ENCODE peak calls at places on chromosomes 11 and 22, in eight cellular contexts. O is GM23248, G is body of pancreas, W is PC-9, I is mucosa of descending colon, Y is ovary, D is GM23338, B is cardiac muscle cell. N is an unnamed sample.

GRCh38 chr11:28536504-28537267 is 428.5 kb downstream of the METTL15 start:
- DNase-seq in O (no peak), G (no peak), W (no peak), I (no peak), Y (no peak), D (no peak), B (no peak), N (no peak)

GRCh38 chr11:67291481-67292381 is 2.6 kb downstream of the ANKRD13D start:
- DNase-seq in O (no peak), G (no peak), W (no peak), I (peak; percentile 29), Y (no peak), D (no peak), B (no peak), N (no peak)

GRCh38 chr22:19886605-19887250 is 32.1 kb upstream of the GNB1L start:
- DNase-seq in O (peak; percentile 93), G (no peak), W (no peak), I (peak; percentile 26), Y (no peak), D (no peak), B (no peak), N (peak; percentile 35)

GRCh38 chr22:46175631-46176030 is 25.3 kb downstream of the PPARA start:
- DNase-seq in O (peak; percentile 93), G (no peak), W (no peak), I (no peak), Y (no peak), D (no peak), B (no peak), N (no peak)

GRCh38 chr22:43356881-43357280 is 13.7 kb upstream of the SCUBE1 start:
- DNase-seq in O (no peak), G (no peak), W (no peak), I (no peak), Y (no peak), D (no peak), B (peak; percentile 54), N (no peak)

GRCh38 chr22:47687364-47687655 is 924.9 kb downstream of the TBC1D22A start:
- DNase-seq in O (no peak), G (no peak), W (no peak), I (no peak), Y (no peak), D (no peak), B (no peak), N (no peak)

GRCh38 chr11:33534575-33534974 is 166.1 kb downstream of the C11orf91 start:
- DNase-seq in O (no peak), G (no peak), W (no peak), I (no peak), Y (no peak), D (no peak), B (no peak), N (no peak)

GRCh38 chr22:41382098-41382578 is 396 bp downstream of the TEF start:
- DNase-seq in O (peak; percentile 72), G (peak; percentile 68), W (no peak), I (peak; percentile 83), Y (peak; percentile 85), D (peak; percentile 73), B (peak; percentile 81), N (peak; percentile 72)

GRCh38 chr11:102050927-102051575 is 3.8 kb downstream of the CFAP300 start:
- DNase-seq in O (no peak), G (no peak), W (no peak), I (no peak), Y (no peak), D (no peak), B (no peak), N (no peak)

GRCh38 chr11:75482931-75483469 is 42.7 kb downstream of the GDPD5 start:
- DNase-seq in O (no peak), G (peak; percentile 80), W (no peak), I (no peak), Y (no peak), D (no peak), B (no peak), N (no peak)
- H3K4me3 ChIP-seq in O (no peak overlapping the region), G (no peak overlapping the region), W (no peak overlapping the region), I (no peak overlapping the region), Y (no peak overlapping the region), D (no peak overlapping the region), B (no peak overlapping the region), N (no peak overlapping the region)

DNA sequence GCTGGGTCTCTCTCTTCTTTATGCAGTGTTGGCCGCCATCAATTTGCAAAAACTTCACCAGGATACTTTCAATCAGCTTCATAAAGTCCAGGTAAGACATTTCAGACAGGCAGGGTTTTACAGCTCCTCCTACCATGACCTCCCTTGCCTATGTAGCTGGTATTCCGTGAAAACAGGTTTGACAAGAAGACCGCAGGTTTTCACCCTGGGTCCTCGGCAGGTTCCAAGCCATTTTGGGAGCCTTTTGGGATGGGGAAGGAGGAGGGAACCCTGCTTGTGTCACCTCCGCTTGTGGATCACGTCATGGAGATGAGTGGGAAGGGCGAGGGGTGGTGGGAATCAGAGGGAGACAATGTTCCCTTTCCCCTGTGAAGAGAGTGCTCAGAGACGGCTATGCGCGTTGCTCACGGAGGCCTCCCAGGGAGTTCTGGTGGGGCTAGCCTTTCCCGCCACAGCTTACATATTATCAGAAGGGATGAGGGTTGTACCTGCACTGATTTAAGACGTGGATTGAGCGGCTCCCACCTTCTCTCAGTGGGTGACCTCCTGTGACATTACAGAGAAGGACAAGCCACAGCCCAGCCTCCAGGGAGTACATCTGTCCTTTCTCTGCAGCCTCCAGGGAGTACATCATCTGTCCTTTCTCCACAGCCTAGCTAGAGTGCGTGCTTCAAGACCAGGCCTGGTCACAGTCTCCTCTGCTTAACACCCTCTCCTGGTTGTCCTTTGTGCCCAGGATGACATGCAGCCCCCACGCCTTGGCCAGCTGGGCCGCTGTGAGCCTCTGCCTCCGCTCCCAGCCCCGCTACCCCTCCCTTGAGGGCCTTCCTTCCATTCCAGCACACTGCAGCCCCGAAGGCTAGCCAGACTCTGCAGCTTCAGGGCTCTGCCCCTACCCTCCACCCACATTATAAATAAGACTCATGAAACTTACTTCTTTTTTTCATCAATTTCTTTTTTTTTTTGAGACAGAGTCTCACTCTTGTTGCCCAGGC is 17.2 kb downstream of the GLB1L3 start:
- DNase-seq in O (no peak), G (no peak), W (no peak), I (no peak), Y (no peak), D (no peak), B (no peak), N (no peak)
- H3K36me3 ChIP-seq in O (no peaks in the 10 kb centered on the region), G (no peaks in the 10 kb centered on the region), W (no peaks in the 10 kb centered on the region), I (no peaks in the 10 kb centered on the region), Y (no peaks in the 10 kb centered on the region), D (peaks cover 18% of the 10 kb centered on the region), B (no peaks in the 10 kb centered on the region), N (no peaks in the 10 kb centered on the region)

DNA sequence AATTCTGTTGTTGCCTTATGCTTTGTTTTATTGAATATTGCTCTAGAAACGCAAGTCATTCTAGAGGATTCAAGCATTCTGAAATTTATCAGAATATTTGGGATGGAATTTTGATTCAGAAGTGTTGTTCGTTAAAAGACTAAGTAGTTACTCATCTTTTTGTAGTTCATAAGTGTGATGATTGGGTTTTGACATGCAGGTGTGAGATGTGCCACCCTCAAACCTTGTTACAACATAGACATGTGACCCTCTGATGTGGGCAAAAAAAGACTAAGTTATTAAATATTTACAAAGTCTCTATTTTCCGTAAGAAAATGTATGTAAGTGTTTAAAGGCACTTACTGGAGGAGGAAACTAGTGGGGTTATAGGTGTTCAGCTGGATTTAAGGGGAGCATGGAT is 8.9 kb downstream of the YWHAH start:
- DNase-seq in O (no peak), G (no peak), W (no peak), I (no peak), Y (no peak), D (no peak), B (no peak), N (no peak)
- H3K4me1 ChIP-seq in O (peaks cover 51% of the 10 kb centered on the region), G (peaks cover 53% of the 10 kb centered on the region), W (peaks cover 20% of the 10 kb centered on the region), I (peaks cover 23% of the 10 kb centered on the region), Y (peaks cover 15% of the 10 kb centered on the region), D (peaks cover 21% of the 10 kb centered on the region), B (no peaks in the 10 kb centered on the region), N (peaks cover 84% of the 10 kb centered on the region)

GRCh38 chr22:37267128-37267587 is 15.2 kb upstream of the CYTH4 start:
- DNase-seq in O (peak; percentile 57), G (peak; percentile 39), W (peak; percentile 71), I (peak; percentile 68), Y (no peak), D (peak; percentile 84), B (peak; percentile 74), N (peak; percentile 71)

GRCh38 chr22:37269930-37270678 is 12.2 kb upstream of the CYTH4 start:
- DNase-seq in O (no peak), G (no peak), W (no peak), I (no peak), Y (no peak), D (no peak), B (no peak), N (peak; percentile 35)

GRCh38 chr22:37266581-37267127 is 15.7 kb upstream of the CYTH4 start:
- DNase-seq in O (no peak), G (no peak), W (no peak), I (no peak), Y (no peak), D (no peak), B (no peak), N (no peak)

GRCh38 chr22:37270928-37271650 is 11.2 kb upstream of the CYTH4 start:
- DNase-seq in O (peak; percentile 54), G (no peak), W (no peak), I (no peak), Y (no peak), D (no peak), B (no peak), N (no peak)

GRCh38 chr22:37267661-37268413 is 14.5 kb upstream of the CYTH4 start:
- DNase-seq in O (no peak), G (no peak), W (no peak), I (no peak), Y (no peak), D (no peak), B (no peak), N (no peak)
- H3K4me3 ChIP-seq in O (peak overlapping the region; percentile 72), G (no peak overlapping the region), W (peak overlapping the region; percentile 56), I (no peak overlapping the region), Y (no peak overlapping the region), D (no peak overlapping the region), B (no peak overlapping the region), N (no peak overlapping the region)